ENCODE peak calls at places on chromosomes 11 and 22, in eight cellular contexts. L, P, Q, U, Z, Y, D and F are unnamed samples.

GRCh38 chr11:8779732-8780131 is 97.1 kb downstream of the RPL27A start:
- DNase-seq in U (no peak), L (no peak), D (no peak), Z (no peak), P (no peak), Q (no peak), Y (no peak), F (no peak)

GRCh38 chr22:41524809-41525449 is 19.3 kb downstream of the POLR3H start:
- DNase-seq in P (peak), Z (no peak), Y (no peak), D (no peak), Q (no peak), U (no peak), L (no peak), F (no peak)

GRCh38 chr11:119218141-119218878 is 12.2 kb downstream of the CBL start:
- DNase-seq in P (no peak), D (peak), Z (peak), U (peak), L (peak), Q (peak), Y (peak), F (peak)

GRCh38 chr11:2450321-2451041 is 5.7 kb downstream of the KCNQ1 start:
- DNase-seq in Q (no peak), D (no peak), L (no peak), U (no peak), Y (no peak), P (no peak), Z (no peak), F (no peak)

GRCh38 chr11:1771273-1771672 is 7.5 kb upstream of the CTSD start:
- DNase-seq in Q (no peak), L (no peak), Z (no peak), U (peak), Y (no peak), D (no peak), P (peak), F (no peak)

GRCh38 chr11:79546366-79546765 is 105.5 kb upstream of the TENM4 start:
- DNase-seq in Y (no peak), L (no peak), Z (no peak), P (no peak), D (no peak), Q (no peak), U (peak), F (no peak)

GRCh38 chr11:2802389-2803185 is 83.0 kb downstream of the CDKN1C start:
- DNase-seq in L (no peak), Z (no peak), P (peak), Q (no peak), Y (no peak), D (no peak), U (no peak), F (no peak)

GRCh38 chr22:44584256-44584902 is 86.3 kb upstream of the RTL6 start:
- DNase-seq in U (no peak), L (no peak), Z (no peak), P (no peak), Q (no peak), Y (no peak), D (no peak), F (no peak)

GRCh38 chr22:26295583-26296126 is 126.4 kb downstream of the SEZ6L start:
- DNase-seq in L (no peak), D (no peak), P (no peak), Y (no peak), U (no peak), Z (no peak), Q (no peak), F (no peak)

GRCh38 chr22:47125603-47126002 is 363.2 kb downstream of the TBC1D22A start:
- DNase-seq in Q (no peak), L (no peak), U (no peak), D (no peak), P (no peak), Y (no peak), Z (no peak), F (no peak)
- TF ChIP-seq CTCF in Q (peak), L (peak), U (peak), D (peak), P (no peak), Y (peak), Z (peak), F (peak)

DNA sequence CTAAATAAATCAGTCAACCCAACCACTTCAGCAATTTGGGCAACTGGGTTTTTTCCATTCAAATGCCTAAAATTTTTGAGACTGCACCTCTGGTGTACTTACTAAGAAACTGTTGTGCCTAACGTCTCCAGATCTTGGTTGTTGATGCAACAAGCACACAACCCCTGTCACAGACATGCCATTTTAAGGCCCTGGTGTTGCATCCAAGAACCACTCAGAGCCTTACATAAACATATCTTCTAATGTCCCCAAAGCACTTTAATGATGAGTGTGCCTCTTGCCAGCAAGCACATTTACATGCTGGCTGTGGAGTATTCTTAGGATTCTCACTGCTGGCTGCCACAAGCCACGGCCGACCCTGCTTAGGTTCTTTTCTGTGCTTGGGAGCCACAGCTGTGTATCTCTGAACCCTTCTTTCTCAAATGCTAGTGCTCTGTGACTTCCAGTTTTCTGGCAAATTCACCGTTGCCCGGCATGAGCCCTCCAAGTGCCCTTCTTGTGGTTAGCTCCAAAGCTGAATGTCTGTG is 201.4 kb downstream of the ADAMTS15 start:
- DNase-seq in Q (no peak), Z (no peak), D (no peak), L (no peak), P (no peak), U (no peak), Y (no peak), F (no peak)
- H3K4me3 ChIP-seq in Q (no peak), Z (no peak), D (no peak), L (no peak), P (no peak), U (no peak), Y (no peak), F (no peak)

GRCh38 chr11:75855191-75855590 is 40.2 kb downstream of the UVRAG start:
- DNase-seq in D (no peak), Z (no peak), L (no peak), P (no peak), U (no peak), Y (no peak), Q (no peak), F (no peak)
- TF ChIP-seq CTCF in D (no peak), Z (no peak), L (no peak), P (no peak), U (no peak), Y (no peak), Q (no peak), F (no peak)

GRCh38 chr22:47565607-47566006 is 803.2 kb downstream of the TBC1D22A start:
- DNase-seq in L (no peak), Q (no peak), D (no peak), U (no peak), Y (no peak), Z (no peak), P (no peak), F (no peak)

GRCh38 chr22:47564651-47565050 is 802.2 kb downstream of the TBC1D22A start:
- DNase-seq in Q (no peak), P (no peak), L (no peak), U (no peak), D (no peak), Z (no peak), Y (no peak), F (no peak)

GRCh38 chr22:47563406-47564157 is 801.1 kb downstream of the TBC1D22A start:
- DNase-seq in D (no peak), Q (no peak), P (no peak), Y (no peak), U (no peak), L (no peak), Z (no peak), F (no peak)

GRCh38 chr22:47561766-47562165 is 799.3 kb downstream of the TBC1D22A start:
- DNase-seq in P (no peak), D (no peak), Q (no peak), L (no peak), Z (no peak), Y (no peak), U (no peak), F (no peak)

DNA sequence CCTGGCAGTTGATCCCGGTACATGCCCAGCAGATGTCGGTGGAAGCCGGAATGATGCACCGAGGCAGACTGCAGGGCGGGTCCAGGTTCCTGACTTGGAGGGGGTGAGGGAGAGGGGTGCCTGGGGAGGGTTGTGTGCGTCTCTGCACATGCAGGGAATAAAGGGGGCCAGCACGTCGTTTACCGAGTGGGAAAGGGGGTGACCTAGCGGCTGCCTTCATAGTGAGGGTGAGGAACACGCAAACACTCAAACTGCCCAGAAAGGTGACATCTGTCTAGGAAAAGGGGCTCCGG is 801.7 kb downstream of the TBC1D22A start:
- DNase-seq in L (no peak), P (no peak), U (no peak), D (no peak), Y (no peak), Q (no peak), Z (no peak), F (no peak)
- H3K4me3 ChIP-seq in L (no peak), P (no peak), U (no peak), D (no peak), Y (no peak), Q (no peak), Z (no peak), F (no peak)

DNA sequence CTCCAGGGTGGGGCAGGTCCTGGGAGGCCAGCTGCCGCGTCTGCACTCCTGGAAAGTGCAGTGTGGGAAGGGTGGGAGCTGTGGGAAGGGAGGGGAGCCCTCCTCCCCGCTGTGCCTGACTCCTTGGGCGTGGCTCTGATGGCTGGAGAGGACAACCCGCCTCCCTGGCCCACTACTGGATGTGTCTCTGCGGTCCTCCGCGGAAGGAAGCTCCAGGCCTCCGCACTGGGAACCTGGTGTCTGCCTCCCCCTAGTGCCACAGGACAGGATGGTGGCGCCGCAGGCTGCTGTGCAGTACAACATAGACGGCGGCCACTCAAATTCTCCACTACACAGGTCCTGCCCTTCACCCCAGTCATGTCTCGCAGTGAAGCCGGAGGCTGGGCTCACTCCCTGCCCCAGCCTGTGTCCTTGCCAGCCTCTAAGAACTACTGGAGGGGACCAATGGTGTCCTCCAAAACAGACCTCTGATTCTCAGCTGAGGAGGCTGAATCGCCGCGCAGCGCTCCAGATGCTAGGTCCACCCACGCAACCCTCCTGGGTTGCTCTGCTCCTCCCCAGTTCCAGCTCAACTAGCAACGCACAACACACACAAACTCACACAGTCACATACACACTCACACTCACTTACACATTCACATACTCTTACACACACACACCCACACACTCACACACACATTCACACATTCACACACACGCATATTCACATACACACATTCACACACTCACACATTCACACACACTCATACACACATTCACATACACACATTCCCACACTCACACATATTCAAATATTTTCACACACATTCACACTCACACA is 12.4 kb upstream of the DSCAML1 start:
- DNase-seq in Z (no peak), Y (peak), L (peak), U (peak), P (peak), D (no peak), Q (peak), F (peak)
- TF ChIP-seq CTCF in Z (peak), Y (peak), L (peak), U (peak), P (peak), D (peak), Q (peak), F (peak)

DNA sequence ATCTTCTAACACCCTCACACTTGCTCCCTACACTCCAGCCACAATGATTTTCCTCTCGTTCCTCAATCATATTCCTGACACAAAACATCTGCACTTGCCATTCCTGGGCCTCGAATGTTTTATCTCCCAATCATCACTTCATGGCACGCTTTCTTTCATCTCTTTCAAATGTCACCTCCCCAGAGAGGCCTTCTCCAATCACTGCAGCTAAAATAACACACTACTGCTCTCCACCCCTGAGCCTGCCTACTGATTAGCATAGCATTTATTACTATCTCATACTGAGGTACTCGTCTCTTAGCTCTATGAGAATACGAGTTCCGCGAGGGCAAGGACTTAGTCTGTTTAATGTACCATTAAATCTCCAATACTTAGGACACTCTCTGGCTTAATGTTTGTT is 23.5 kb downstream of the NFRKB start:
- DNase-seq in U (no peak), L (no peak), Q (no peak), P (no peak), Z (no peak), Y (no peak), D (no peak), F (no peak)
- H3K4me3 ChIP-seq in U (no peak), L (no peak), Q (no peak), P (no peak), Z (no peak), Y (no peak), D (no peak), F (no peak)

DNA sequence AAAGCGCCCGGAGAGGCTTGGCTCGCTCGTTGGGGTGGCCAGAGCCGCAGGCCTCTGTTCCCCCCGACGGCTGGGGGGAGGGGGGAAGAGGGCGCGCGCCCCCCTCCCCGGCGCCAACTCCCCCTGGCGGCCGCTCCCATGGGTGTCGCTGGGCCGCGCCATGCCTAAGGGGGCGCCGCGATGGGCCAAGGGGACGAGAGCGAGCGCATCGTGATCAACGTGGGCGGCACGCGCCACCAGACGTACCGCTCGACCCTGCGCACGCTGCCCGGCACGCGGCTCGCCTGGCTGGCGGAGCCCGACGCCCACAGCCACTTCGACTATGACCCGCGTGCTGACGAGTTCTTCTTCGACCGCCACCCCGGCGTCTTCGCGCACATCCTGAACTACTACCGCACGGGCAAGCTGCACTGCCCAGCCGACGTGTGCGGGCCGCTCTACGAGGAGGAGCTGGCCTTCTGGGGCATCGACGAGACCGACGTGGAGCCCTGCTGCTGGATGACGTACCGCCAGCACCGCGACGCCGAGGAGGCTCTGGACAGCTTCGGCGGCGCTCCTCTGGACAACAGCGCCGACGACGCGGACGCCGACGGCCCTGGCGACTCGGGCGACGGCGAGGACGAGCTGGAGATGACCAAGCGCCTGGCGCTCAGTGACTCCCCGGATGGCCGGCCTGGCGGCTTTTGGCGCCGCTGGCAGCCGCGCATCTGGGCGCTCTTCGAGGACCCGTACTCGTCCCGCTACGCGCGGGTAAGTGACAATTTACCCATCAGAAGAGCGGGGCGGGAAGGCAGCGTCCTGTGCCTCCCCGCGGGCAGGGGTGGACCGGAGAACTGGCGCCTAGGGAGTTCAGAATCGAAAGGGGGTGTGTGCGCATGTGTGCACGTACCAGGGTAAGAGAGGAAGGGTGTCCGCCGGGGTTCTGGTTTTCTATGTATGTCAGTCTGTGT is 1.5 kb downstream of the KCNC1 start:
- DNase-seq in U (no peak), Y (no peak), D (no peak), Z (no peak), P (no peak), L (no peak), Q (no peak), F (no peak)
- TF ChIP-seq CTCF in U (no peak), Y (no peak), D (peak), Z (peak), P (no peak), L (peak), Q (peak), F (peak)

DNA sequence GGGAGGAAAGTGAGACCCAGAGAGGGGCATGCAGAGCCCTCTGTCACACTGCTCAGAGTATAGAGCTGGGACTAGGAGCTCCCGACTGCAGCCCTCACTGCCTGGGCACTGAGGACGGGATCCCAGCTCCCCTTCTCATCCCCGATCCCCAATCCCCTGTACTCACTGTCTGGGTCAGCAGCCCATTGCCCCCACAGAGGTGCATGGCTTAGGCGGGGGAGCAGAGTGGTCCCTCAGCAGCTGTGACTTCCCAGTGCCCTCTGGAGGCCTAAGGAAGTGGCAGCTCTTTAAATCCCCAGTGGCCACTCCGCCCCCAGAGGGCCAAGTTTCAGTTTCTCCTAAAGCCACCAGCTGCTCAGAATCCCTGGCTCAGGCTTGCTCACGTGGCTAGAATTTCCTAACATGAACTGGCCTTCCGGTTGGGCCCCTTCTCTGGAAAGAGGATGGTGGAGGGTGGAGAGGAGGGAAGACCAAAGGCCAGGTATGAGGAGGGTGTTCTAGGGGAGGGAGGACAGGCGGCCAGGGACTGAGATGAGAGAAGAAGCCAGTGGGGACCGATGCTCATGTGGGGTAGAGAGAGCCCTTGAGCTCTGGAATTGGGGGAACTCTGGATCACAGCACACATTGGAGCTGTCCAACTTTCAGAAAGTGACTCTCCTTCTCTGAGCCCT is at the start of gene BATF2:
- DNase-seq in U (peak), P (peak), Q (peak), Z (no peak), D (peak), L (peak), Y (peak), F (peak)
- H3K4me3 ChIP-seq in U (no peak), P (peak), Q (peak), Z (peak), D (peak), L (peak), Y (peak), F (peak)

DNA sequence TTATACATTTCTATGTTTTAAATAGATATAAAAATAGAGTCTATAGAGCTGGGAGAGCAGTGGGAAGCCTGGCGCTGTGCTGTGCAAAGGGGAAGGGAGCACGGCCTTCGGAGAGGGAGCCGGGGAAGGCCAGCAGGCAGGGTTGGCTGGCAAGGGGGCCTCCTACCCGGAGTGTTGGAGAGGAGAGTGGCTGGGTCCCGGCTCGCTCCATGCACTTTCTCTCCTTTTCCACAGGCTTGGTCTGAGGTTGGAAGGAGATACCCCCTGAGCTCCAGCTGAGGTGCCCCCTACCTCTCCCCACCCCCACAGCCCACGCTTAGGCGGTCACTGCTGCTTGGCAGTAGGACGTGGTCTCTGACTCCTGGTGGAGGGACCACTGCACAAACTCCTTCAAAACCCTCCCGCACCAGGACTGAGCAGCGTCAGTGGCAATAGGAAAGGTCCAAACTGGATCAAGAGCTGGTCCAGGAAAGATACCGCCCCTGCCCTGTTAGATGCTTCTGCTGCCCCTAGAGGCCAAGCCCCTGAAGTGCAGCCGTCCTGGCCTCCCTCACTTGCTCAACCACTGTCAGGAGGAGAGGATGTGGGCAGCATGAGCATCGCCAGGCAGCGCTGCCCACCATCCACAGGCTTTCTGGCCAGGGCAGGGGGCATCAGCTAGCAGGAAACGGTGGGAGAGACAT is 52.9 kb downstream of the SYT13 start:
- DNase-seq in U (peak), Y (peak), P (peak), D (no peak), Q (peak), Z (peak), L (peak), F (peak)
- TF ChIP-seq CTCF in U (peak), Y (peak), P (peak), D (peak), Q (peak), Z (peak), L (peak), F (peak)